ENCODE peak calls at places on chromosomes 3 and 15, in nine cellular contexts. P, Y, V, B, E, H, J, Q and T are unnamed samples. For H3K36me3, the result is how much of the 10 kb centered on the place peaks cover.

GRCh38 chr15:39084683-39085530 is 496.0 kb upstream of the THBS1 start:
- DNase-seq in P (peak), Y (no peak), V (peak), B (peak), E (no peak), H (no peak), J (peak), Q (no peak), T (no peak)

GRCh38 chr3:140004271-140004670 is 69.3 kb downstream of the CLSTN2 start:
- DNase-seq in P (no peak), Y (no peak), V (no peak), B (no peak), E (no peak), H (no peak), J (no peak), Q (no peak), T (peak)

GRCh38 chr15:53130943-53131342 is 340.8 kb upstream of the ONECUT1 start:
- DNase-seq in P (no peak), Y (no peak), V (no peak), B (no peak), E (no peak), H (no peak), J (no peak), Q (no peak), T (no peak)

GRCh38 chr15:91522609-91523332 is 330.7 kb upstream of the SLCO3A1 start:
- DNase-seq in P (peak), Y (no peak), V (no peak), B (no peak), E (no peak), H (no peak), J (no peak), Q (peak), T (no peak)

GRCh38 chr3:99355465-99355864 is 282.9 kb upstream of the COL8A1 start:
- DNase-seq in P (no peak), Y (no peak), V (no peak), B (no peak), E (no peak), H (no peak), J (no peak), Q (no peak), T (no peak)

GRCh38 chr15:76065267-76065666 is 5.5 kb downstream of the TMEM266 start:
- DNase-seq in P (no peak), Y (no peak), V (no peak), B (no peak), E (no peak), H (no peak), J (no peak), Q (no peak), T (no peak)

GRCh38 chr3:47782538-47783308 is 1.0 kb upstream of the SMARCC1 start:
- DNase-seq in P (no peak), Y (no peak), V (no peak), B (no peak), E (no peak), H (no peak), J (peak), Q (no peak), T (no peak)

GRCh38 chr15:72778796-72779195 is 4.8 kb downstream of the ADPGK start:
- DNase-seq in P (no peak), Y (no peak), V (no peak), B (no peak), E (no peak), H (no peak), J (no peak), Q (no peak), T (no peak)

GRCh38 chr3:125261031-125261430 is 48.5 kb upstream of the SLC12A8 start:
- DNase-seq in P (no peak), Y (no peak), V (no peak), B (no peak), E (no peak), H (no peak), J (no peak), Q (no peak), T (no peak)

GRCh38 chr3:106085998-106086397 is 217.2 kb upstream of the CBLB start:
- DNase-seq in P (no peak), Y (no peak), V (no peak), B (no peak), E (no peak), H (no peak), J (no peak), Q (no peak), T (no peak)

GRCh38 chr3:125245521-125245920 is 33.0 kb upstream of the SLC12A8 start:
- DNase-seq in P (no peak), Y (no peak), V (no peak), B (no peak), E (no peak), H (no peak), J (no peak), Q (no peak), T (no peak)

GRCh38 chr3:149179225-149179624 is 42.4 kb downstream of the CP start:
- DNase-seq in P (peak), Y (no peak), V (no peak), B (no peak), E (no peak), H (no peak), J (no peak), Q (no peak), T (no peak)

GRCh38 chr15:31867536-31868442 is 162.5 kb upstream of the CHRNA7 start:
- DNase-seq in P (peak), Y (no peak), V (peak), B (peak), E (no peak), H (peak), J (no peak), Q (peak), T (peak)

DNA sequence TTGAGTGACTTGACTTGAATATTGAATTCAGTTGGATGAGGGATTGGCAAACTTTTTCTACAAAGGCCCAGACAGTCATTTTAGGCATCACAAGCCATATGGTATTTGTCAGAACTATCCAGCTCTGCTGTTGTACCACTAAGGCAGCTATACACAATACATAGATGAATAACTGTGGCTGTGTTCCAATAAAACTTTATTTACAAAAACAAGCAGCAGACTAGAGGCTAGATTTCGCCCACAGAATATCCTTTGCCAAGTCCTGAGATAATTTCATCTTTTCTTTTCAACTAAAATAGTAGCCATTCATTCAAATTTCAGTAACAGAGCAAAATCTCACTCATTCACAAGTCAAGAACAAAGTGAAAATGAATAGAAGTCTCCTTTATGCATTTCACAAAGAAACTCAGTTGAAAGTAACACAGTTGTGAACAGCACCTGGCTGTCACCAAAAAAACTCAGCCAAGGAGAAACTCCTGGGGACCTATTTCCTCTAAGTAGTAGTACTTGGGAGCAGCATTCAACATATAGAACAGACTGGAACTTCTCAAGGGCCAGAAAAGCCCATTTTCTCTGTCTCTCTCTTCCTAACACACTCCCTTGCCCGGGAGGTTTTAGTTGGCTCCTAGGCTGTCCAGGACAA is 56.3 kb downstream of the OSBPL10 start:
- DNase-seq in P (no peak), Y (no peak), V (no peak), B (no peak), E (no peak), H (no peak), J (no peak), Q (no peak), T (no peak)
- H3K4me3 ChIP-seq in P (no peak), Y (no peak), V (no peak), B (no peak), E (no peak), H (no peak), J (no peak), Q (no peak), T (no peak)

GRCh38 chr3:196357905-196358304 is 19.7 kb upstream of the TM4SF19 start:
- DNase-seq in P (no peak), Y (no peak), V (no peak), B (no peak), E (no peak), H (no peak), J (no peak), Q (no peak), T (no peak)
- H3K36me3 ChIP-seq in P (half or more), Y (under half), V (half or more), B (under half), E (half or more), H (under half), J (half or more), Q (under half), T (under half)

DNA sequence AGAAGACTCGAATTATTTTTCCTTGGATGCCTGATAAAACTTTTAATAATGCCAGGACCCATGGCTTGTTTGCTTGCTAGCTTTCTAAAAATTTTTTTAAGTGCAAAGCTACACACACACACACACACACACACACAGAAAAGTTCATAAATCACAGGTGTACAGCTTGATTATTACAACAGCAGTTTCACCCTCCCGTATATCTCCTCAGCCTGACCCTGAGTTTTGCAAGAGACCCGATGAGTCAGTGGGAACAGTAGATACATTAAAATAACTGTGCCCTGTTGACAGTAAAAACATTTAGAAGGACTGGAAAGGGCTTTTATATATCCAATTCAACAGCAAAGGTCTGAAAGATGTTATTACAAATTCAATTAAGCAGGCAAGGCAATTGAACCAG is 46.7 kb downstream of the EMC4 start:
- DNase-seq in P (peak), Y (peak), V (no peak), B (peak), E (no peak), H (no peak), J (no peak), Q (no peak), T (no peak)
- H3K4me3 ChIP-seq in P (no peak), Y (peak), V (no peak), B (no peak), E (no peak), H (no peak), J (no peak), Q (no peak), T (no peak)

DNA sequence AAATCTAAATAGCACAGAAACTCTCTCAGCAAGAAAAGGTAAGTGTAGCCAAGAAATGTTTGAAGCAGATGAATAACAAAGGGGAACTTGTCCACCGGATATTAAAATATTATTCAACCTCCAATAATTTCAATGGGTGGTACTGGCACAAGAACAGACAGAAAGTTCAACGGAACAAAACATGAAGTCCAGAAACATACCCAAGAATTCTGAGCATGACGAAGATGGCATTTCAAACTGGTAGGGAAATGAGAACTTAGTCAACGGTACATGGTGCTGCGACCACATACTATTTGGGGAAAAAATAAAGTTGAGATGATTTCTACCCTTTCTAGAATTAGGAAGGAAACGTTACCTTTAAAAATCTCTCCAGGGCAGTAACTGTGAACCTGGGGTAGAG is 5.5 kb downstream of the CHSY1 start:
- DNase-seq in P (no peak), Y (no peak), V (no peak), B (no peak), E (no peak), H (no peak), J (no peak), Q (no peak), T (no peak)
- H3K36me3 ChIP-seq in P (under half), Y (under half), V (under half), B (under half), E (under half), H (under half), J (under half), Q (under half), T (under half)